ENCODE peak calls at places on chromosomes 6 and 20, in five cellular contexts. One of them, this sample, is unnamed.

GRCh38 chr20:2986466-2986865 is 57.0 kb upstream of the GNRH2 start:
- DNase-seq in activated B cell treated with CpG ODN at 0.5 μM for 24 hours: no peak
- DNase-seq in A549: no peak
- DNase-seq in fibroblast of mammary gland: peak; percentile 85
- DNase-seq in Panc1: no peak
- DNase-seq in this sample: peak; percentile 72

GRCh38 chr20:37526839-37527637 is 638 bp downstream of the BLCAP start:
- DNase-seq in Panc1: no peak
- DNase-seq in fibroblast of mammary gland: peak; percentile 30
- DNase-seq in activated B cell treated with CpG ODN at 0.5 μM for 24 hours: no peak
- DNase-seq in A549: peak; percentile 22
- DNase-seq in this sample: no peak

GRCh38 chr6:92122746-92123145 is 1296.6 kb downstream of the EPHA7 start:
- DNase-seq in Panc1: no peak
- DNase-seq in activated B cell treated with CpG ODN at 0.5 μM for 24 hours: no peak
- DNase-seq in fibroblast of mammary gland: no peak
- DNase-seq in A549: no peak
- DNase-seq in this sample: no peak

GRCh38 chr20:56517211-56517610 is 7.3 kb upstream of the FAM209A start:
- DNase-seq in Panc1: no peak
- DNase-seq in activated B cell treated with CpG ODN at 0.5 μM for 24 hours: no peak
- DNase-seq in A549: no peak
- DNase-seq in fibroblast of mammary gland: no peak
- DNase-seq in this sample: no peak

GRCh38 chr20:48638546-48638945 is 189.3 kb downstream of the PREX1 start:
- DNase-seq in fibroblast of mammary gland: peak; percentile 74
- DNase-seq in activated B cell treated with CpG ODN at 0.5 μM for 24 hours: no peak
- DNase-seq in Panc1: peak; percentile 73
- DNase-seq in A549: peak; percentile 18
- DNase-seq in this sample: no peak

GRCh38 chr6:16705403-16705993 is 55.8 kb downstream of the ATXN1 start:
- DNase-seq in A549: no peak
- DNase-seq in activated B cell treated with CpG ODN at 0.5 μM for 24 hours: no peak
- DNase-seq in Panc1: no peak
- DNase-seq in fibroblast of mammary gland: no peak
- DNase-seq in this sample: no peak

GRCh38 chr6:73983367-73983766 is 287.4 kb downstream of the CD109 start:
- DNase-seq in Panc1: no peak
- DNase-seq in activated B cell treated with CpG ODN at 0.5 μM for 24 hours: no peak
- DNase-seq in A549: no peak
- DNase-seq in fibroblast of mammary gland: peak; percentile 29
- DNase-seq in this sample: no peak

GRCh38 chr6:45427632-45428031 is 49.9 kb upstream of the SUPT3H start:
- DNase-seq in fibroblast of mammary gland: no peak
- DNase-seq in Panc1: no peak
- DNase-seq in A549: no peak
- DNase-seq in activated B cell treated with CpG ODN at 0.5 μM for 24 hours: no peak
- DNase-seq in this sample: no peak

GRCh38 chr20:49775229-49775693 is 37.4 kb upstream of the SLC9A8 start:
- DNase-seq in Panc1: peak; percentile 91
- DNase-seq in A549: peak; percentile 90
- DNase-seq in fibroblast of mammary gland: peak; percentile 89
- DNase-seq in activated B cell treated with CpG ODN at 0.5 μM for 24 hours: no peak
- DNase-seq in this sample: peak; percentile 69

GRCh38 chr20:57412347-57413029 is 21.3 kb downstream of the RBM38 start:
- DNase-seq in A549: no peak
- DNase-seq in activated B cell treated with CpG ODN at 0.5 μM for 24 hours: no peak
- DNase-seq in fibroblast of mammary gland: no peak
- DNase-seq in Panc1: no peak
- DNase-seq in this sample: no peak

GRCh38 chr6:37732688-37733087 is 35.0 kb upstream of the MDGA1 start:
- DNase-seq in activated B cell treated with CpG ODN at 0.5 μM for 24 hours: no peak
- DNase-seq in A549: no peak
- DNase-seq in Panc1: no peak
- DNase-seq in fibroblast of mammary gland: no peak
- DNase-seq in this sample: no peak
- TF ChIP-seq CTCF in activated B cell treated with CpG ODN at 0.5 μM for 24 hours: no peak
- TF ChIP-seq CTCF in A549: no peak
- TF ChIP-seq CTCF in Panc1: no peak
- TF ChIP-seq CTCF in fibroblast of mammary gland: peak; percentile 4
- TF ChIP-seq CTCF in this sample: no peak

GRCh38 chr20:46334423-46334978 is 26.2 kb upstream of the CDH22 start:
- DNase-seq in A549: no peak
- DNase-seq in fibroblast of mammary gland: no peak
- DNase-seq in Panc1: no peak
- DNase-seq in activated B cell treated with CpG ODN at 0.5 μM for 24 hours: no peak
- DNase-seq in this sample: no peak
- TF ChIP-seq CTCF in A549: no peak
- TF ChIP-seq CTCF in fibroblast of mammary gland: no peak
- TF ChIP-seq CTCF in Panc1: no peak
- TF ChIP-seq CTCF in activated B cell treated with CpG ODN at 0.5 μM for 24 hours: no peak
- TF ChIP-seq CTCF in this sample: no peak

GRCh38 chr6:57033228-57033627 is 13.3 kb upstream of the KIAA1586 start:
- DNase-seq in activated B cell treated with CpG ODN at 0.5 μM for 24 hours: no peak
- DNase-seq in Panc1: no peak
- DNase-seq in A549: no peak
- DNase-seq in fibroblast of mammary gland: no peak
- DNase-seq in this sample: no peak
- TF ChIP-seq CTCF in activated B cell treated with CpG ODN at 0.5 μM for 24 hours: no peak
- TF ChIP-seq CTCF in Panc1: no peak
- TF ChIP-seq CTCF in A549: no peak
- TF ChIP-seq CTCF in fibroblast of mammary gland: no peak
- TF ChIP-seq CTCF in this sample: no peak

GRCh38 chr6:26489926-26490575 is 10.1 kb upstream of the BTN1A1 start:
- DNase-seq in Panc1: no peak
- DNase-seq in A549: no peak
- DNase-seq in activated B cell treated with CpG ODN at 0.5 μM for 24 hours: no peak
- DNase-seq in fibroblast of mammary gland: no peak
- DNase-seq in this sample: no peak

GRCh38 chr6:26491604-26492003 is 8.5 kb upstream of the BTN1A1 start:
- DNase-seq in Panc1: no peak
- DNase-seq in A549: no peak
- DNase-seq in fibroblast of mammary gland: no peak
- DNase-seq in activated B cell treated with CpG ODN at 0.5 μM for 24 hours: no peak
- DNase-seq in this sample: no peak

GRCh38 chr6:26490576-26490964 is 9.5 kb upstream of the BTN1A1 start:
- DNase-seq in activated B cell treated with CpG ODN at 0.5 μM for 24 hours: no peak
- DNase-seq in A549: no peak
- DNase-seq in Panc1: no peak
- DNase-seq in fibroblast of mammary gland: no peak
- DNase-seq in this sample: no peak

GRCh38 chr6:26494117-26494516 is 6.0 kb upstream of the BTN1A1 start:
- DNase-seq in A549: no peak
- DNase-seq in Panc1: no peak
- DNase-seq in fibroblast of mammary gland: no peak
- DNase-seq in activated B cell treated with CpG ODN at 0.5 μM for 24 hours: no peak
- DNase-seq in this sample: no peak

DNA sequence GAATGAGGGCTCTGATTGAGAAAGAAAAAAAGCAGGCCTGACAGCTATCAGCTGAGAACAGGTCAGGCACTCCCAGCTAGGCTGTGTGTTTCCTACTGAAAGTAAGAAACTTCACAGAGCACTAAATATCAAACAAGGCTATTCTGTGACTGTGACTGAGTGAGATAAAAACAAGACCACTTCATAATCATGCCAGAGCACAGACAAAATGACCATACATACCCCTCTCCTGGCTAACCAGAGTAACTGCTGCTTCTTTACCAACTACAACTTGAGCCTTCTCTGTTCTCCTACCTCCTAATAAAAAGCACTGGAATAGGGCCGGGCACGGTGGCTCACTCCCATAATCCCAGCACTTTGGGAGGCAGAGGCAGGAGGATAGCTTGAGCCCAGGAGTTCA is 6.8 kb upstream of the BTN1A1 start:
- DNase-seq in Panc1: no peak
- DNase-seq in A549: peak; percentile 40
- DNase-seq in fibroblast of mammary gland: peak; percentile 53
- DNase-seq in activated B cell treated with CpG ODN at 0.5 μM for 24 hours: no peak
- DNase-seq in this sample: no peak
- TF ChIP-seq CTCF in Panc1: peak; percentile 27
- TF ChIP-seq CTCF in A549: no peak
- TF ChIP-seq CTCF in fibroblast of mammary gland: peak; percentile 26
- TF ChIP-seq CTCF in activated B cell treated with CpG ODN at 0.5 μM for 24 hours: no peak
- TF ChIP-seq CTCF in this sample: peak; percentile 25

GRCh38 chr6:62039602-62040001 is 246.4 kb downstream of the KHDRBS2 start:
- DNase-seq in activated B cell treated with CpG ODN at 0.5 μM for 24 hours: no peak
- DNase-seq in Panc1: no peak
- DNase-seq in fibroblast of mammary gland: no peak
- DNase-seq in A549: no peak
- DNase-seq in this sample: no peak

GRCh38 chr6:62035952-62036351 is 250.1 kb downstream of the KHDRBS2 start:
- DNase-seq in Panc1: no peak
- DNase-seq in activated B cell treated with CpG ODN at 0.5 μM for 24 hours: no peak
- DNase-seq in fibroblast of mammary gland: no peak
- DNase-seq in A549: no peak
- DNase-seq in this sample: no peak
- TF ChIP-seq CTCF in Panc1: no peak
- TF ChIP-seq CTCF in activated B cell treated with CpG ODN at 0.5 μM for 24 hours: no peak
- TF ChIP-seq CTCF in fibroblast of mammary gland: no peak
- TF ChIP-seq CTCF in A549: no peak
- TF ChIP-seq CTCF in this sample: no peak